ENCODE peak calls at places on chromosomes 2 and 18, in six cellular contexts. I is IMR-90, C is neuronal stem cell, R is mesenchymal stem cell, T is H9, G is trophoblast cell. B is an unnamed sample.

GRCh38 chr2:12918138-12918840 is 201.6 kb downstream of the TRIB2 start:
- DNase-seq in R (no peak), T (no peak), I (peak; percentile 45), G (no peak), C (no peak), B (no peak)

GRCh38 chr2:73069041-73069854 is 2.3 kb downstream of the SFXN5 start:
- DNase-seq in I (peak; percentile 38), T (no peak), G (no peak), C (no peak), R (peak; percentile 46), B (no peak)

GRCh38 chr18:7221424-7222155 is 9.3 kb upstream of the LRRC30 start:
- DNase-seq in G (peak; percentile 70), R (peak; percentile 76), C (peak; percentile 70), T (peak; percentile 89), I (peak; percentile 69), B (peak; percentile 59)

GRCh38 chr2:117794668-117795067 is 19.8 kb upstream of the DDX18 start:
- DNase-seq in C (no peak), G (no peak), R (no peak), I (peak; percentile 27), T (no peak), B (no peak)

GRCh38 chr2:207533609-207534008 is 3.8 kb downstream of the CREB1 start:
- DNase-seq in C (no peak), T (no peak), R (no peak), I (no peak), G (no peak), B (no peak)

GRCh38 chr2:144523606-144524131 is 3.8 kb upstream of the ZEB2 start:
- DNase-seq in R (peak; percentile 39), I (no peak), T (peak; percentile 71), G (no peak), C (no peak), B (peak; percentile 69)

GRCh38 chr2:7023542-7023941 is 106.3 kb downstream of the RNF144A start:
- DNase-seq in I (no peak), C (no peak), G (no peak), R (no peak), T (no peak), B (no peak)

GRCh38 chr2:150141241-150142001 is 346.0 kb downstream of the RND3 start:
- DNase-seq in T (no peak), R (peak; percentile 49), I (peak; percentile 61), C (no peak), G (no peak), B (no peak)

GRCh38 chr2:169584005-169584877 is at the start of gene PPIG:
- DNase-seq in C (peak; percentile 72), R (peak; percentile 94), I (peak; percentile 91), G (peak; percentile 94), T (peak; percentile 90), B (peak; percentile 56)

GRCh38 chr2:116211719-116212118 is 1602.8 kb upstream of the DDX18 start:
- DNase-seq in C (no peak), R (no peak), G (no peak), T (no peak), I (no peak), B (no peak)
- H4K91ac ChIP-seq in C (no peak overlapping the region), R (no peak overlapping the region), G (no peak overlapping the region), T (no peak overlapping the region), I (no peak overlapping the region), B (no peak overlapping the region)

GRCh38 chr2:3389193-3389592 is 9.7 kb downstream of the TRAPPC12 start:
- DNase-seq in T (no peak), R (no peak), I (no peak), G (no peak), C (no peak), B (no peak)
- H4K91ac ChIP-seq in T (no peak overlapping the region), R (no peak overlapping the region), I (no peak overlapping the region), G (no peak overlapping the region), C (no peak overlapping the region), B (no peak overlapping the region)

DNA sequence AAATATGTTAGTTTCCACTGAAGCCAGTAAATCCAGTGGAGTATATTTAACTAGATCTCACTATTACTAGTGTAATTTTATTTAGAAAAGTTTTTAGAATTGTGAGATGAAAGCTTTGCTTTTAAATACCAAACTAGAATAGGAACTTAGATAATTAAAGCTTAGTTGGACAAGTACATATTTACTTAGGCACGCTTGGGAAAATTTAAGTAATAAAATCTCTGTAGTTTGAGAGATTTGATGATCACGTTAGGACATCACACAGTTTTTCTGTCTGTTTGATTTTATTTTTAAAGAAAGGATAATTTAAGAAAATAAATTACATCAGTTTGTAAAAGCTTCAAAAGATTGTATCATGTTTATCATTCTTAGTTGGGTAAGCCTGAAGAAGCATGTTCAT is 140.8 kb upstream of the IL1R2 start:
- DNase-seq in C (no peak), T (no peak), R (no peak), G (no peak), I (no peak), B (no peak)
- H4K91ac ChIP-seq in C (no peak overlapping the region), T (no peak overlapping the region), R (no peak overlapping the region), G (no peak overlapping the region), I (no peak overlapping the region), B (no peak overlapping the region)

DNA sequence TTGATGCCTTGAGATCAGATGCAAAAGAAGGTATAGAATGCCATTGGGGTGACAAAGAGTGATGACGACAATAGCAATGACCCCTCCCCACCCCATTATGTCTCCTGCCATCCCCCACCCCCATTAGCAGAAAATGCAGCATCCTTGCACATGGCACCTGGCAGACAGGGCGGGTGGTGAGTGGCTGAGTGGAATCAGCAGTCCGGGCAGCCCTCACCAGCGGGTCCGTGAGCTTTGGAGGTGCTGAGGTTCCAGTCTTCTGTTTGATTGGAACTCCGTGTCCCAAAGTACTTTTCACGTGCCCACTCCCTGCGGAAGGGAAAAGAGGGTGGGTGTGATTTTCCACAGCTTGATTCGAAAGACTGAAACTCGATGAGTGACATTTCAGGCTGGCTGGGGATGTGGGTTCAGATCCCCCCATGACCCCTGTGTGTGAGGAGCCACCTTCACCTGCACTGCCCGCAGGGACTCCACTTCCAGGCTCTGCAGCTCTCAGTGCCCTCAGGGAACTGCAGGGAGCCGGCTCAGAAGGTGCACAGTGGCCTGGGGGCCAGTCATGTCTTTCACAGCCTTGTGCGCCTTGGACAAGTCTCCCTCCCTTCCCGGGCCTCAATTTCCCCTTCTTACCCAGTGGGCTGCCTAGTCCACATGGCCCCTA is 130.9 kb downstream of the GLI2 start:
- DNase-seq in T (no peak), C (no peak), R (no peak), G (peak; percentile 82), I (no peak), B (no peak)
- H4K91ac ChIP-seq in T (no peak overlapping the region), C (peak overlapping the region; percentile 73), R (peak overlapping the region; percentile 44), G (no peak overlapping the region), I (peak overlapping the region; percentile 84), B (no peak overlapping the region)

DNA sequence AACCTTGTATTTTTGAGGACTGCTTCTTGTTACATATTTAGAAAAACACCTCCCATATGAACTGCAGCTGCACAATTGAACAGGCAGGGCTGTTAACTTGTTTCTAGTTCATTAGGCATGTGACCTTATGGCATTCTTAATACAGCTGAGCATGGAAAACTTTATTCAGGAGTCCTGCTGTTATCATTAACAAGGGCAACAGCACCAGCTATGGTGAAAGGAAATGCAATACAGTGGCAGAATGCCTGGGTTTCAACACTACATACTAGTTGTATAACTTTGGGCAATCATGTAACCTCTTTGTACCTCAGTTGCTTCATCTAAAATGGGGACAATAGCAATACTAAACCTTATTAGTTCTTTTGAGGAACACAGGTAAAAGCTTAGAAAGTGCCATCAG is 71.8 kb downstream of the GDF7 start:
- DNase-seq in G (no peak), T (no peak), C (no peak), R (no peak), I (no peak), B (no peak)
- H4K91ac ChIP-seq in G (no peak overlapping the region), T (no peak overlapping the region), C (no peak overlapping the region), R (no peak overlapping the region), I (no peak overlapping the region), B (no peak overlapping the region)

GRCh38 chr2:75320893-75321292 is 121.6 kb upstream of the TACR1 start:
- DNase-seq in I (peak; percentile 31), C (no peak), R (no peak), T (no peak), G (no peak), B (no peak)
- H4K91ac ChIP-seq in I (no peak overlapping the region), C (no peak overlapping the region), R (no peak overlapping the region), T (no peak overlapping the region), G (no peak overlapping the region), B (no peak overlapping the region)

GRCh38 chr2:777546-777945 is 100.3 kb upstream of the TMEM18 start:
- DNase-seq in R (no peak), C (no peak), T (no peak), I (no peak), G (no peak), B (no peak)
- H4K91ac ChIP-seq in R (no peak overlapping the region), C (no peak overlapping the region), T (no peak overlapping the region), I (no peak overlapping the region), G (no peak overlapping the region), B (no peak overlapping the region)

DNA sequence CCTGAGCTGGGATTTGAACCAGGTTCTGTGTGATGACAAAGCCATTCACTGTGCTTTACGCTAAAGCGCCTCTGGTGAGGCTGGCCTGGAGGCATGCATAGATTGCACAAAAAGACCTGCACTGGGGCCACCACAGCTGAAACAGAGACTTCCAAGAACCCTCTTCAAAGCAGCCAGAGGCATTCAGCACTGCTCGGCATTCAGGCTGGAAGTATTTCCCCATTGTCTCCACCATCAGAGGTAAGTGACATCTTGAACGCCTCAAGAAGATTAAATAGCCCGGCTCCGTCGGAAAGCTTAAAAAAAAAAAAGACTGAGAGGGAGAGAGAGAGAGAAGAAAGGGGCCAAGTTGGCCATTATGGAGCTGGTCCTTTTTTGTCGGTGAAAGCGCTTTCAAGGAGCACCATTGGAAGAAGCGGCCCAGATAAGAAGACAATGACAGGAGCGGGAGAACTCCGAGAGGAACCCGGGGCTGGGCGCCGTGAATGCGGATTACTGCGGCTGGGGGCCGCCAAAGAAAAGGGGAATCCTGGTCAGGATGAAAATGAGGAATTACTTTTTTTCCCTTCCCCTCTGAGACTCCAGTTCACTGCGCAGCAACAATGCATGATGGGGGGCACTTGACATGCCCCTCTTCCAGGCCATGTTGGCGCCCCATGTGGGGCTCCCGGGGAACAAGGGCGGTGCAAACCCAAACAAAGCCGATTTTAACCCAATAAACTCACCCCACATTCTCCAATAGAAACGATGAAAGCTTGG is 228.3 kb downstream of the MYCN start:
- DNase-seq in G (peak; percentile 85), T (no peak), C (peak; percentile 83), I (no peak), R (no peak), B (no peak)
- H4K91ac ChIP-seq in G (peak overlapping the region; percentile 48), T (no peak overlapping the region), C (no peak overlapping the region), I (no peak overlapping the region), R (no peak overlapping the region), B (no peak overlapping the region)